ENCODE peak calls at places on chromosomes 2 and 18, in ten cellular contexts. D is IMR-90, N is heart right ventricle, M is foreskin fibroblast, U is adrenal gland, T is breast epithelium, Y is GM12864, O is psoas muscle, K is RWPE2, S is GM12878. E is an unnamed sample.

GRCh38 chr2:172096661-172097547 is 5.8 kb downstream of the DLX2 start:
- DNase-seq in D (peak), N (no peak), M (peak), U (peak), T (no peak), Y (no peak), O (no peak), K (peak), S (no peak), E (peak)

GRCh38 chr18:23171581-23172156 is 36.4 kb downstream of the CABLES1 start:
- DNase-seq in D (no peak), N (no peak), M (no peak), U (no peak), T (no peak), Y (no peak), O (no peak), K (no peak), S (no peak), E (no peak)

GRCh38 chr18:24054130-24054529 is 39.6 kb downstream of the TTC39C start:
- DNase-seq in D (peak), N (no peak), M (peak), U (no peak), T (no peak), Y (no peak), O (no peak), K (no peak), S (no peak), E (no peak)

GRCh38 chr2:110852541-110853263 is 120.3 kb downstream of the ACOXL start:
- DNase-seq in D (no peak), N (no peak), M (no peak), U (no peak), T (no peak), Y (no peak), O (no peak), K (no peak), S (no peak), E (no peak)

GRCh38 chr2:192604295-192604694 is 409.6 kb upstream of the TMEFF2 start:
- DNase-seq in D (no peak), N (no peak), M (no peak), U (no peak), T (no peak), Y (no peak), O (no peak), K (no peak), S (no peak), E (no peak)

GRCh38 chr18:63869374-63869773 is 18.1 kb upstream of the SERPINB2 start:
- DNase-seq in D (peak), N (no peak), M (peak), U (no peak), T (no peak), Y (no peak), O (no peak), K (peak), S (no peak), E (no peak)

GRCh38 chr18:37470986-37471385 is 94.6 kb downstream of the CELF4 start:
- DNase-seq in D (no peak), N (no peak), M (no peak), U (no peak), T (no peak), Y (no peak), O (no peak), K (no peak), S (no peak), E (no peak)

GRCh38 chr2:171086352-171087290 is 74.1 kb downstream of the TLK1 start:
- DNase-seq in D (peak), N (no peak), M (peak), U (peak), T (no peak), Y (peak), O (no peak), K (no peak), S (peak), E (peak)

GRCh38 chr18:21742323-21742687 is 1.7 kb downstream of the MIB1 start:
- DNase-seq in D (peak), N (no peak), M (peak), U (no peak), T (no peak), Y (no peak), O (no peak), K (no peak), S (no peak), E (no peak)

GRCh38 chr2:80737047-80737446 is 432.5 kb upstream of the LRRTM1 start:
- DNase-seq in D (no peak), N (no peak), M (no peak), U (no peak), T (no peak), Y (no peak), O (no peak), K (no peak), S (peak), E (no peak)

GRCh38 chr2:127565261-127566138 is 30.0 kb downstream of the MYO7B start:
- DNase-seq in D (no peak), N (no peak), M (no peak), U (peak), T (no peak), Y (no peak), O (no peak), K (no peak), S (no peak), E (no peak)

GRCh38 chr2:65557616-65558573 is 125.5 kb upstream of the SPRED2 start:
- DNase-seq in D (no peak), N (no peak), M (no peak), U (no peak), T (no peak), Y (no peak), O (no peak), K (no peak), S (no peak), E (no peak)

GRCh38 chr2:100809486-100809885 is 10.5 kb upstream of the NPAS2 start:
- DNase-seq in D (no peak), N (no peak), M (no peak), U (no peak), T (no peak), Y (no peak), O (no peak), K (no peak), S (no peak), E (no peak)

GRCh38 chr2:218892693-218893348 is 12.2 kb downstream of the WNT10A start:
- DNase-seq in D (peak), N (peak), M (peak), U (peak), T (no peak), Y (peak), O (peak), K (no peak), S (peak), E (no peak)

GRCh38 chr2:133480707-133481429 is 87.4 kb downstream of the NCKAP5 start:
- DNase-seq in D (no peak), N (no peak), M (no peak), U (no peak), T (no peak), Y (no peak), O (no peak), K (no peak), S (no peak), E (no peak)

GRCh38 chr2:102788216-102788879 is 26.5 kb downstream of the TMEM182 start:
- DNase-seq in D (no peak), N (no peak), M (no peak), U (no peak), T (no peak), Y (no peak), O (no peak), K (no peak), S (no peak), E (no peak)

GRCh38 chr18:80130555-80130954 is 21.5 kb downstream of the ADNP2 start:
- DNase-seq in D (no peak), N (no peak), M (no peak), U (no peak), T (no peak), Y (no peak), O (no peak), K (no peak), S (no peak), E (no peak)

GRCh38 chr2:205654878-205655601 is 27.3 kb upstream of the NRP2 start:
- DNase-seq in D (peak), N (no peak), M (peak), U (no peak), T (no peak), Y (no peak), O (no peak), K (no peak), S (no peak), E (peak)

GRCh38 chr2:26615336-26616031 is 25.7 kb downstream of the CIB4 start:
- DNase-seq in D (no peak), N (no peak), M (no peak), U (peak), T (no peak), Y (no peak), O (no peak), K (no peak), S (no peak), E (no peak)

GRCh38 chr2:143745060-143745459 is 615.8 kb downstream of the ARHGAP15 start:
- DNase-seq in D (no peak), N (no peak), M (no peak), U (no peak), T (no peak), Y (no peak), O (no peak), K (no peak), S (no peak), E (no peak)

GRCh38 chr2:127906206-127906926 is 20.6 kb upstream of the AMMECR1L start:
- DNase-seq in D (no peak), N (no peak), M (no peak), U (no peak), T (no peak), Y (no peak), O (no peak), K (no peak), S (no peak), E (no peak)

GRCh38 chr2:109537565-109538221 is 76.1 kb downstream of the SEPTIN10 start:
- DNase-seq in D (peak), N (no peak), M (peak), U (no peak), T (no peak), Y (no peak), O (no peak), K (no peak), S (no peak), E (no peak)

GRCh38 chr2:74583504-74583903 is 29.0 kb downstream of the DOK1 start:
- DNase-seq in D (peak), N (no peak), M (peak), U (no peak), T (no peak), Y (no peak), O (no peak), K (no peak), S (no peak), E (no peak)

GRCh38 chr2:1744151-1744445 is 217 bp downstream of the PXDN start:
- DNase-seq in D (no peak), N (peak), M (no peak), U (peak), T (peak), Y (no peak), O (no peak), K (peak), S (no peak), E (no peak)

GRCh38 chr2:219497495-219498279 is 1.0 kb upstream of the GMPPA start:
- DNase-seq in D (peak), N (peak), M (peak), U (peak), T (peak), Y (peak), O (peak), K (peak), S (no peak), E (peak)

GRCh38 chr2:99948010-99948409 is 194.4 kb downstream of the AFF3 start:
- DNase-seq in D (no peak), N (no peak), M (no peak), U (no peak), T (no peak), Y (no peak), O (no peak), K (no peak), S (no peak), E (no peak)

GRCh38 chr18:46622999-46623398 is 34.0 kb downstream of the LOXHD1 start:
- DNase-seq in D (peak), N (no peak), M (peak), U (no peak), T (no peak), Y (no peak), O (no peak), K (no peak), S (peak), E (no peak)

GRCh38 chr2:196801986-196802385 is 2.5 kb upstream of the GTF3C3 start:
- DNase-seq in D (no peak), N (no peak), M (no peak), U (no peak), T (no peak), Y (no peak), O (no peak), K (no peak), S (no peak), E (no peak)

DNA sequence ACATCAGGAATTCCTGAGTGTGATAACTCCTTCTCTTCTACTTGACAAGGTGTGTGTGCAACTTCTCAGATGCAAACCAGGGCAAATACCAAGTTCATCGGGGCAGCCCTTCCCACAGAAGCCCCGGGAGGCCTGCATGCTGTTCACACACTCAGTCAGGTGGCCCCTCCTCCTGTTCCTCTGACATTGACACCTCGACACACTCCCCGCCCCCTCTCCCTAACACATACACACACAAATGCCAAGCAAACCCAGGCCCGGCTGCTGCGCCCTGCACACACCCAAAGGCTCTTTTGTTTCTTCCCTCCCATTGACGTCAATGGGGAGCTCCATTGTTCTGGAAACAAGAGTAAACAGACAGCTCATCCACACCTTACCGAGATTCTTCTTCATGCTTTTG is 1.7 kb upstream of the PER2 start:
- DNase-seq in D (no peak), N (peak), M (no peak), U (peak), T (peak), Y (no peak), O (peak), K (peak), S (no peak), E (no peak)
- H3K4me3 ChIP-seq in D (no peak), N (no peak), M (no peak), U (no peak), T (no peak), Y (no peak), O (no peak), K (no peak), S (no peak), E (no peak)

GRCh38 chr2:106189764-106190468 is 4.2 kb downstream of the UXS1 start:
- DNase-seq in D (peak), N (no peak), M (peak), U (no peak), T (no peak), Y (no peak), O (no peak), K (no peak), S (no peak), E (no peak)

GRCh38 chr2:106193491-106193976 is 567 bp downstream of the UXS1 start:
- DNase-seq in D (no peak), N (peak), M (peak), U (peak), T (no peak), Y (no peak), O (peak), K (no peak), S (no peak), E (no peak)

GRCh38 chr2:106192752-106193490 is 1.2 kb downstream of the UXS1 start:
- DNase-seq in D (peak), N (no peak), M (peak), U (peak), T (no peak), Y (peak), O (peak), K (no peak), S (peak), E (peak)

GRCh38 chr2:106189325-106189724 is 4.8 kb downstream of the UXS1 start:
- DNase-seq in D (no peak), N (no peak), M (no peak), U (no peak), T (no peak), Y (no peak), O (no peak), K (no peak), S (no peak), E (no peak)

GRCh38 chr2:106191511-106192016 is 2.5 kb downstream of the UXS1 start:
- DNase-seq in D (no peak), N (no peak), M (no peak), U (no peak), T (no peak), Y (no peak), O (no peak), K (no peak), S (no peak), E (no peak)
- H3K4me3 ChIP-seq in D (no peak), N (no peak), M (no peak), U (no peak), T (no peak), Y (no peak), O (no peak), K (no peak), S (peak), E (no peak)

GRCh38 chr18:60541661-60542060 is 169.1 kb upstream of the MC4R start:
- DNase-seq in D (no peak), N (no peak), M (no peak), U (no peak), T (no peak), Y (no peak), O (no peak), K (no peak), S (no peak), E (no peak)

GRCh38 chr18:60543646-60544045 is 171.1 kb upstream of the MC4R start:
- DNase-seq in D (no peak), N (no peak), M (no peak), U (no peak), T (no peak), Y (no peak), O (no peak), K (no peak), S (no peak), E (no peak)

GRCh38 chr18:60537074-60537473 is 164.5 kb upstream of the MC4R start:
- DNase-seq in D (no peak), N (no peak), M (no peak), U (no peak), T (no peak), Y (no peak), O (no peak), K (no peak), S (no peak), E (no peak)

GRCh38 chr18:60534539-60534938 is 162.0 kb upstream of the MC4R start:
- DNase-seq in D (peak), N (no peak), M (peak), U (no peak), T (no peak), Y (no peak), O (no peak), K (no peak), S (no peak), E (no peak)

GRCh38 chr18:60538891-60539290 is 166.3 kb upstream of the MC4R start:
- DNase-seq in D (no peak), N (no peak), M (no peak), U (no peak), T (no peak), Y (no peak), O (no peak), K (no peak), S (no peak), E (no peak)
- H3K4me3 ChIP-seq in D (no peak), N (no peak), M (no peak), U (no peak), T (no peak), Y (no peak), O (no peak), K (no peak), S (no peak), E (no peak)

GRCh38 chr18:32773187-32773712 is 427 bp upstream of the KLHL14 start:
- DNase-seq in D (no peak), N (no peak), M (no peak), U (no peak), T (no peak), Y (no peak), O (no peak), K (no peak), S (no peak), E (no peak)
- H3K4me3 ChIP-seq in D (no peak), N (no peak), M (no peak), U (no peak), T (no peak), Y (no peak), O (no peak), K (no peak), S (no peak), E (no peak)

GRCh38 chr2:96150007-96150406 is 4.8 kb upstream of the DUSP2 start:
- DNase-seq in D (no peak), N (no peak), M (no peak), U (no peak), T (no peak), Y (no peak), O (no peak), K (peak), S (no peak), E (no peak)

GRCh38 chr2:96147593-96148201 is 2.5 kb upstream of the DUSP2 start:
- DNase-seq in D (no peak), N (no peak), M (no peak), U (no peak), T (peak), Y (no peak), O (no peak), K (peak), S (no peak), E (no peak)

GRCh38 chr2:96146151-96146880 is 1.1 kb upstream of the DUSP2 start:
- DNase-seq in D (peak), N (peak), M (no peak), U (peak), T (peak), Y (no peak), O (peak), K (peak), S (peak), E (no peak)

GRCh38 chr2:96146881-96147592 is 1.8 kb upstream of the DUSP2 start:
- DNase-seq in D (no peak), N (peak), M (no peak), U (peak), T (peak), Y (no peak), O (no peak), K (peak), S (no peak), E (no peak)

GRCh38 chr2:96148410-96149217 is 3.4 kb upstream of the DUSP2 start:
- DNase-seq in D (peak), N (peak), M (peak), U (peak), T (peak), Y (no peak), O (peak), K (peak), S (peak), E (no peak)
- H3K4me3 ChIP-seq in D (no peak), N (no peak), M (no peak), U (no peak), T (peak), Y (peak), O (no peak), K (no peak), S (no peak), E (no peak)

DNA sequence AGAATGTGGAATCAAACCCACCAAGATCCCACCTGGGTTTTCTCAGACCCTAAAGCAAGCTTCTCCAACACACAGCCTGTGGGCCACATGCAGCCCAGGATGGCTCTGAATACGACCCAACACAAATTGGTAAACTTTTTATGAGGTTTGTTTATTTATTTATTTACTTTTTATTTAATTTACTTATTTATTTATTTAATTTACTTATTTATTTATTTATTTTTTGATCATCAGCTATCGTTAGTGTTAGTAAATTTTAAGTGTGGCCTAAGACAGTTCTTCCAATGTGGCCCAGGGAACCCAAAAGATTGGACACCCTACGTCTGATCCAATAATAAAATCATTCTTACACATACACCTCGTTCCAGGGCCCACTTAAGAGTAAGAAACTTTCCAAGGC is 1451.1 kb downstream of the LRP1B start:
- DNase-seq in D (no peak), N (no peak), M (no peak), U (no peak), T (no peak), Y (no peak), O (no peak), K (no peak), S (no peak), E (no peak)
- H3K4me3 ChIP-seq in D (no peak), N (no peak), M (no peak), U (no peak), T (no peak), Y (no peak), O (no peak), K (no peak), S (no peak), E (no peak)

E was measured in AG09309.